ENCODE peak calls at places on chromosomes 6 and 20, in four cellular contexts. G is IMR-90; B is spleen; E is CD4-positive, alpha-beta T cell. D is an unnamed sample.

GRCh38 chr6:7895125-7895423 is 15.5 kb downstream of the TXNDC5 start:
- DNase-seq in G (no peak), B (peak), E (no peak), D (no peak)

GRCh38 chr6:43722920-43723565 is 35.5 kb upstream of the MRPS18A start:
- DNase-seq in G (no peak), B (no peak), E (no peak), D (no peak)

GRCh38 chr20:25236450-25237304 is 11.2 kb upstream of the PYGB start:
- DNase-seq in G (no peak), B (no peak), E (no peak), D (no peak)

GRCh38 chr6:31762356-31762755 is at the start of gene SAPCD1:
- DNase-seq in G (no peak), B (peak), E (no peak), D (no peak)

GRCh38 chr6:90286884-90287488 is 9.7 kb downstream of the BACH2 start:
- DNase-seq in G (peak), B (no peak), E (peak), D (peak)

GRCh38 chr20:17560344-17561074 is 9.4 kb upstream of the DSTN start:
- DNase-seq in G (no peak), B (no peak), E (no peak), D (no peak)

GRCh38 chr6:125002090-125002741 is 40.0 kb downstream of the RNF217 start:
- DNase-seq in G (peak), B (no peak), E (no peak), D (no peak)

GRCh38 chr6:114543696-114544095 is 200.9 kb upstream of the HS3ST5 start:
- DNase-seq in G (no peak), B (no peak), E (no peak), D (no peak)

GRCh38 chr20:17749979-17750721 is 50.4 kb downstream of the BANF2 start:
- DNase-seq in G (peak), B (peak), E (no peak), D (no peak)

GRCh38 chr20:62914970-62915457 is 11.3 kb downstream of the DIDO1 start:
- DNase-seq in G (peak), B (no peak), E (no peak), D (no peak)

GRCh38 chr20:48295445-48295903 is 510.2 kb upstream of the SULF2 start:
- DNase-seq in G (peak), B (no peak), E (no peak), D (no peak)

GRCh38 chr20:3612795-3613560 is 50.2 kb downstream of the GFRA4 start:
- DNase-seq in G (peak), B (no peak), E (no peak), D (no peak)

GRCh38 chr6:129500958-129501381 is 209.0 kb downstream of the ARHGAP18 start:
- DNase-seq in G (peak), B (no peak), E (no peak), D (no peak)

GRCh38 chr6:77457720-77458349 is 5.5 kb downstream of the HTR1B start:
- DNase-seq in G (peak), B (no peak), E (no peak), D (peak)

DNA sequence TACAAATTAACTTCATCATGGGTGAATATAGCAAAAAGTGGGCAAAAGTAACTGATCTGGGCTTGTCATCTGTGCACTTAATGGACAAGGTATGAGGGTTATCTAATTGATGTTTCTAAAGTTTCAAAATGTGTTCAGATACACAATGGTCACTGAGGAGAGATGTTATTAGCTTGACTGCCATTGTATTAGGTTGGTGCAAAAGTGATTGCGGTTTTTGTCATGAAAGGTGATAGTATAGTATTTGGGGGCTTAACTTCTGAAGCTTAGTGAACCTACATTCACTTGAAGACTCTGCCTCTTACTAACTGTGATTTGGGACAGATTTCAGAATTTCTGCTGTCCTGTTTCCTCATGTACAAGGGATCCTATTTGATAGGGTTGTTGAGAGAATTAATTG is 159.6 kb downstream of the UST start:
- DNase-seq in G (no peak), B (no peak), E (no peak), D (no peak)
- H3K27ac ChIP-seq in G (no peak), B (no peak), E (no peak), D (no peak)

GRCh38 chr6:12116264-12116800 is 104.2 kb downstream of the HIVEP1 start:
- DNase-seq in G (no peak), B (no peak), E (no peak), D (no peak)
- H3K27ac ChIP-seq in G (no peak), B (no peak), E (no peak), D (no peak)

DNA sequence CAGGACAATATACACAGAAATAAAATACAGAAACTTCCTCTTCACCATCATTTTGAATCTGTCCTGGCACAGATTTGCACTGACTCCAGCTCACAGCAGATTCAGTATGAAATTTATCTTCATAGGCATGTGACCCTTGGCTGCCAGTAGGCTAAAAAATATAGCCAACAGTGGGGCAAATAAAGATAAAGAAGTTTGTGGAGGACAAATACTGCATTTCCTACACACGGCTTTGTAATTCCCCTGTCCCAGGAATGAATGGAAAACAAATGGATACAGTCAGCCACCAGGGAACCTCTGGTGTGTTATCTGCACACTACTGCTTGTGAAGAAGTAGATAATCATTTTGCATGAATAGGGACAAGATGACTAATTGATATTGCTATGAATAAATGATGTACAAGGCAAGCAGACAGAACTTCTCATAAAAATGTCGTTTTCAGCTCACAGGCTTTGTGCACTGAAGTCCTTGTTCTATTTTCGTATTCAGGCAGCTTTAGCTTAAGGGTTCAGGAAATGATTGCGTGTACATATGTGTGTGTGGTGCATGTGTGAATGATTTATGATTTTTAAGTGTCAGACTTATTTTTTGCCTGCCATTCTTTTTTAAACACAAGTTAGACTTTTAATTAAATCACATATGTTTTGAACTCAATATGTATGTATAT is 543.7 kb upstream of the JAG1 start:
- DNase-seq in G (peak), B (no peak), E (no peak), D (no peak)
- H3K27ac ChIP-seq in G (peak), B (no peak), E (no peak), D (no peak)

GRCh38 chr6:33667776-33668175 is 43.7 kb downstream of the UQCC2 start:
- DNase-seq in G (no peak), B (no peak), E (no peak), D (no peak)
- H3K27ac ChIP-seq in G (no peak), B (no peak), E (no peak), D (no peak)

GRCh38 chr6:11317885-11318771 is 85.7 kb upstream of the NEDD9 start:
- DNase-seq in G (peak), B (no peak), E (peak), D (peak)
- H3K27ac ChIP-seq in G (peak), B (no peak), E (no peak), D (peak)

D was measured in CD4-positive, CD25-positive, alpha-beta regulatory T cell.